ENCODE peak calls at places on chromosomes 5 and 9, in ten cellular contexts. B is aorta, J is ovary, U is thyroid gland, M is GM23338, Z is PC-3, O is H7, T is HCT116, F is brain microvascular endothelial cell, Y is body of pancreas. N is an unnamed sample.

GRCh38 chr5:195401-196160 is 4.3 kb downstream of the LRRC14B start:
- DNase-seq in B (peak; percentile 49), J (peak; percentile 17), U (no peak), M (peak; percentile 45), Z (no peak), O (peak; percentile 91), T (no peak), F (no peak), Y (no peak), N (no peak)

GRCh38 chr5:99544326-99544725 is 615.5 kb upstream of the CHD1 start:
- DNase-seq in B (no peak), J (no peak), U (no peak), M (no peak), Z (no peak), O (no peak), T (no peak), F (no peak), Y (no peak), N (no peak)

GRCh38 chr5:111254613-111255012 is 30.4 kb downstream of the CAMK4 start:
- DNase-seq in B (no peak), J (no peak), U (no peak), M (no peak), Z (no peak), O (no peak), T (no peak), F (peak; percentile 9), Y (no peak), N (no peak)

GRCh38 chr5:114391321-114391720 is 29.5 kb downstream of the KCNN2 start:
- DNase-seq in B (no peak), J (no peak), U (no peak), M (no peak), Z (peak; percentile 52), O (no peak), T (no peak), F (no peak), Y (no peak), N (no peak)

GRCh38 chr9:96417051-96417586 is 1.1 kb downstream of the ZNF367 start:
- DNase-seq in B (peak; percentile 97), J (peak; percentile 90), U (peak; percentile 86), M (peak; percentile 91), Z (peak; percentile 74), O (peak; percentile 94), T (peak; percentile 56), F (peak; percentile 66), Y (peak; percentile 89), N (peak; percentile 89)

GRCh38 chr5:158998911-158999705 is 100.6 kb downstream of the EBF1 start:
- DNase-seq in B (no peak), J (no peak), U (no peak), M (no peak), Z (no peak), O (no peak), T (no peak), F (no peak), Y (no peak), N (no peak)

GRCh38 chr5:69444127-69444754 is 29.3 kb downstream of the MARVELD2 start:
- DNase-seq in B (no peak), J (no peak), U (peak; percentile 66), M (no peak), Z (no peak), O (no peak), T (no peak), F (no peak), Y (no peak), N (no peak)

GRCh38 chr9:76198336-76198735 is 195.9 kb downstream of the RFK start:
- DNase-seq in B (no peak), J (no peak), U (no peak), M (no peak), Z (no peak), O (no peak), T (no peak), F (no peak), Y (no peak), N (peak; percentile 65)

GRCh38 chr9:131728961-131729360 is 10.9 kb downstream of the RAPGEF1 start:
- DNase-seq in B (no peak), J (no peak), U (no peak), M (no peak), Z (no peak), O (no peak), T (no peak), F (no peak), Y (no peak), N (no peak)

GRCh38 chr5:145637396-145637795 is 197.7 kb downstream of the PRELID2 start:
- DNase-seq in B (no peak), J (no peak), U (no peak), M (no peak), Z (no peak), O (no peak), T (no peak), F (no peak), Y (no peak), N (no peak)

GRCh38 chr5:37208883-37209808 is 40.0 kb downstream of the CPLANE1 start:
- DNase-seq in B (no peak), J (peak; percentile 28), U (no peak), M (peak; percentile 33), Z (no peak), O (peak; percentile 18), T (no peak), F (no peak), Y (no peak), N (peak; percentile 61)

GRCh38 chr5:39116347-39116899 is 42.2 kb upstream of the RICTOR start:
- DNase-seq in B (no peak), J (no peak), U (no peak), M (no peak), Z (no peak), O (no peak), T (no peak), F (no peak), Y (no peak), N (no peak)

GRCh38 chr9:95058795-95059386 is 258.6 kb downstream of the FANCC start:
- DNase-seq in B (peak; percentile 50), J (no peak), U (no peak), M (no peak), Z (no peak), O (no peak), T (no peak), F (no peak), Y (no peak), N (no peak)

GRCh38 chr9:126853667-126854066 is 6.8 kb upstream of the ZBTB34 start:
- DNase-seq in B (no peak), J (no peak), U (no peak), M (no peak), Z (peak; percentile 61), O (no peak), T (no peak), F (peak; percentile 74), Y (no peak), N (no peak)

GRCh38 chr9:136345281-136346156 is 18.0 kb downstream of the DNLZ start:
- DNase-seq in B (peak; percentile 90), J (no peak), U (peak; percentile 65), M (peak; percentile 80), Z (peak; percentile 57), O (peak; percentile 91), T (no peak), F (no peak), Y (no peak), N (peak; percentile 91)
- H3K4me3 ChIP-seq in B (no peak overlapping the region), J (no peak overlapping the region), U (no peak overlapping the region), M (no peak overlapping the region), Z (peak overlapping the region; percentile 56), O (no peak overlapping the region), T (peak overlapping the region; percentile 18), F (peak overlapping the region; percentile 22), Y (no peak overlapping the region), N (no peak overlapping the region)

GRCh38 chr5:71882826-71883744 is 164.0 kb downstream of the CARTPT start:
- DNase-seq in B (no peak), J (no peak), U (no peak), M (no peak), Z (peak; percentile 79), O (no peak), T (no peak), F (peak; percentile 14), Y (no peak), N (peak; percentile 29)
- H3K4me3 ChIP-seq in B (no peak overlapping the region), J (no peak overlapping the region), U (no peak overlapping the region), M (no peak overlapping the region), Z (no peak overlapping the region), O (no peak overlapping the region), T (no peak overlapping the region), F (no peak overlapping the region), Y (no peak overlapping the region), N (no peak overlapping the region)

DNA sequence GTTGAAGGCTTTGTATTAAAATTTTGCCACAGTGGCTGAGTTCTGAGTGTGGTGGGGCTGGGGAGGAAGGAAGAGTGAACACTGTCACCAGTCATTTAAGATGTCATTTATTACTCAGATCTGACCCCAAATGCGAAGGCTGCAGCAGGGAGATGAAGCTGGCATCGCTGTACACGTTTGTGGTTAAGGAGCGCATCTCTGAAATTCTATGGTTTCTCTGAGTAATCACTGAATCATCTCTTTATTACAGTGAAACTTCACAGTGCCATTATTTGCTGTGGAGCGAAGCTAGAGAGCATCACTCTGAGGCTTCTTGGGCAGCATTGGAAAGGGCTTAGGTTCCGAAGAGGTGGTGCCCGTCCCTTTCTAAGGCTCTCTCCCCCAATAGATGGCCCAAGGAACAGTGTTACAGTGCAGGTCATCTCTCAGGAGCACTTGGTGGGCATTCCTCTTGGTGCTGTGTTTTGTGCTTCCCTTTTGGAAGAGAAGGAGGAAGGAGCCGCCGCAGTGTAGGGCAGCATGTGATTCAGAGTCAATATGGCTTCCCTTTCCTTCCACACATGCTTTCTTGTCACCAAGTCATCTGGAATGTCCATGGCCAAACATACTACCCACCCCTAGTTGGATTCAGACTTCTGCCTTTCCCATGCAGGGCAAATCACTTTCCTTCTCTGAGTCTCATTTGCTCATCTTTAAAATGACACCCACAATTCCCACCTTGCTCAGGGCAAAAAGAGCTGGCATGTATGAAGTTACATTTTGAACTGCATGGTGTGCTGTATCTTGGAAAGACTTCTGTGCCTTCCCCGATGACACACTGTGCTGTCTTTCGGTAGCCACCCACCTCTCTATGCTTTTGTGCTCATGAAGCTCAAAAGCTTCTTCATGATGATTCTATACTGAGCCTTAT is 9.3 kb upstream of the TEX48 start:
- DNase-seq in B (no peak), J (no peak), U (no peak), M (no peak), Z (peak; percentile 96), O (no peak), T (peak; percentile 85), F (peak; percentile 88), Y (no peak), N (no peak)
- H3K4me3 ChIP-seq in B (no peak overlapping the region), J (no peak overlapping the region), U (no peak overlapping the region), M (no peak overlapping the region), Z (no peak overlapping the region), O (no peak overlapping the region), T (peak overlapping the region; percentile 51), F (no peak overlapping the region), Y (no peak overlapping the region), N (no peak overlapping the region)

GRCh38 chr5:53024535-53024934 is 35.4 kb downstream of the ITGA2 start:
- DNase-seq in B (no peak), J (no peak), U (no peak), M (no peak), Z (no peak), O (no peak), T (no peak), F (no peak), Y (no peak), N (no peak)
- H3K4me3 ChIP-seq in B (no peak overlapping the region), J (no peak overlapping the region), U (no peak overlapping the region), M (no peak overlapping the region), Z (no peak overlapping the region), O (no peak overlapping the region), T (no peak overlapping the region), F (no peak overlapping the region), Y (no peak overlapping the region), N (no peak overlapping the region)

GRCh38 chr5:109455598-109456096 is 45.9 kb upstream of the PJA2 start:
- DNase-seq in B (no peak), J (no peak), U (peak; percentile 72), M (no peak), Z (peak; percentile 83), O (no peak), T (peak; percentile 31), F (peak; percentile 100), Y (no peak), N (no peak)
- H3K4me3 ChIP-seq in B (no peak overlapping the region), J (no peak overlapping the region), U (no peak overlapping the region), M (no peak overlapping the region), Z (no peak overlapping the region), O (no peak overlapping the region), T (no peak overlapping the region), F (no peak overlapping the region), Y (no peak overlapping the region), N (no peak overlapping the region)